ENCODE peak calls at places on chromosomes 2 and 18, in ten cellular contexts. M is AG10803, Z is IMR-90, Y is uterus, L is suprapubic skin, D is pancreas, T is PC-9, B is fibroblast of villous mesenchyme, N is breast epithelium, E is transverse colon. A is an unnamed sample.

GRCh38 chr18:8516391-8517250 is 92.6 kb upstream of the RAB12 start:
- DNase-seq in M (no peak), Z (peak), Y (no peak), L (no peak), D (no peak), T (no peak), B (no peak), N (no peak), E (no peak), A (no peak)

GRCh38 chr2:53970095-53970897 is 497 bp downstream of the PSME4 start:
- DNase-seq in M (peak), Z (peak), Y (peak), L (no peak), D (no peak), T (peak), B (peak), N (peak), E (peak), A (peak)

GRCh38 chr18:54193786-54194185 is 30.7 kb downstream of the MBD2 start:
- DNase-seq in M (no peak), Z (no peak), Y (no peak), L (no peak), D (no peak), T (no peak), B (no peak), N (no peak), E (no peak), A (no peak)

GRCh38 chr18:72672364-72673151 is 128.4 kb upstream of the CBLN2 start:
- DNase-seq in M (peak), Z (peak), Y (no peak), L (no peak), D (no peak), T (no peak), B (peak), N (no peak), E (no peak), A (peak)

GRCh38 chr2:120367649-120368048 is 21.7 kb downstream of the INHBB start:
- DNase-seq in M (no peak), Z (peak), Y (no peak), L (no peak), D (no peak), T (peak), B (no peak), N (no peak), E (no peak), A (peak)

GRCh38 chr2:20579866-20580265 is 71.0 kb downstream of the HS1BP3 start:
- DNase-seq in M (no peak), Z (no peak), Y (no peak), L (no peak), D (no peak), T (peak), B (no peak), N (no peak), E (no peak), A (no peak)

GRCh38 chr2:100733344-100734187 is 86.4 kb upstream of the NPAS2 start:
- DNase-seq in M (peak), Z (peak), Y (peak), L (peak), D (no peak), T (peak), B (peak), N (no peak), E (no peak), A (peak)

GRCh38 chr18:37669991-37670534 is 104.5 kb upstream of the CELF4 start:
- DNase-seq in M (no peak), Z (no peak), Y (no peak), L (no peak), D (no peak), T (peak), B (no peak), N (no peak), E (no peak), A (no peak)

GRCh38 chr2:42141687-42142475 is 27.3 kb upstream of the EML4 start:
- DNase-seq in M (peak), Z (peak), Y (peak), L (peak), D (peak), T (peak), B (peak), N (no peak), E (peak), A (peak)

GRCh38 chr18:9362869-9363268 is 28.3 kb downstream of the TWSG1 start:
- DNase-seq in M (peak), Z (no peak), Y (no peak), L (no peak), D (no peak), T (peak), B (no peak), N (no peak), E (no peak), A (peak)

GRCh38 chr2:238025741-238026360 is 35.0 kb upstream of the SCLY start:
- DNase-seq in M (no peak), Z (no peak), Y (no peak), L (no peak), D (no peak), T (no peak), B (no peak), N (no peak), E (no peak), A (no peak)

GRCh38 chr2:237474511-237474911 is 12.5 kb upstream of the MLPH start:
- DNase-seq in M (no peak), Z (no peak), Y (peak), L (no peak), D (peak), T (no peak), B (peak), N (no peak), E (no peak), A (no peak)

GRCh38 chr2:10226032-10226724 is 76.5 kb upstream of the HPCAL1 start:
- DNase-seq in M (no peak), Z (no peak), Y (peak), L (peak), D (no peak), T (no peak), B (no peak), N (peak), E (no peak), A (no peak)

GRCh38 chr2:149161481-149162225 is 123.2 kb downstream of the LYPD6B start:
- DNase-seq in M (peak), Z (no peak), Y (no peak), L (no peak), D (no peak), T (no peak), B (no peak), N (no peak), E (no peak), A (no peak)

GRCh38 chr2:121530210-121530562 is 494 bp upstream of the RNU4ATAC start:
- DNase-seq in M (peak), Z (peak), Y (peak), L (peak), D (peak), T (peak), B (peak), N (peak), E (peak), A (no peak)

GRCh38 chr2:181036848-181037603 is 56.6 kb downstream of the UBE2E3 start:
- DNase-seq in M (peak), Z (peak), Y (no peak), L (no peak), D (no peak), T (no peak), B (peak), N (no peak), E (no peak), A (peak)

GRCh38 chr2:95349568-95350319 is 52.6 kb downstream of the KCNIP3 start:
- DNase-seq in M (no peak), Z (no peak), Y (no peak), L (peak), D (no peak), T (no peak), B (no peak), N (peak), E (no peak), A (no peak)

GRCh38 chr18:79772108-79772864 is 25.5 kb upstream of the KCNG2 start:
- DNase-seq in M (no peak), Z (no peak), Y (no peak), L (peak), D (no peak), T (no peak), B (no peak), N (no peak), E (peak), A (no peak)

GRCh38 chr2:202165945-202166344 is 72.5 kb downstream of the SUMO1 start:
- DNase-seq in M (peak), Z (peak), Y (no peak), L (no peak), D (no peak), T (no peak), B (no peak), N (no peak), E (no peak), A (peak)

GRCh38 chr2:50658883-50659282 is 373.0 kb downstream of the NRXN1 start:
- DNase-seq in M (no peak), Z (peak), Y (no peak), L (no peak), D (no peak), T (no peak), B (no peak), N (no peak), E (no peak), A (no peak)

GRCh38 chr2:17125989-17126620 is 392.1 kb downstream of the RAD51AP2 start:
- DNase-seq in M (no peak), Z (no peak), Y (no peak), L (no peak), D (no peak), T (no peak), B (no peak), N (no peak), E (no peak), A (no peak)

GRCh38 chr18:61765097-61765496 is 127.7 kb downstream of the RNF152 start:
- DNase-seq in M (peak), Z (peak), Y (peak), L (no peak), D (no peak), T (no peak), B (peak), N (no peak), E (no peak), A (peak)

GRCh38 chr18:907171-907879 is 2.7 kb downstream of the ADCYAP1 start:
- DNase-seq in M (no peak), Z (no peak), Y (no peak), L (no peak), D (peak), T (no peak), B (no peak), N (no peak), E (no peak), A (no peak)

GRCh38 chr2:137420744-137421143 is 543.5 kb upstream of the HNMT start:
- DNase-seq in M (peak), Z (no peak), Y (no peak), L (no peak), D (no peak), T (no peak), B (no peak), N (no peak), E (no peak), A (no peak)

GRCh38 chr2:26989156-26989555 is 18.7 kb downstream of the MAPRE3 start:
- DNase-seq in M (no peak), Z (peak), Y (no peak), L (no peak), D (no peak), T (no peak), B (no peak), N (no peak), E (no peak), A (peak)

GRCh38 chr2:26651458-26652155 is 10.4 kb upstream of the CIB4 start:
- DNase-seq in M (no peak), Z (no peak), Y (no peak), L (peak), D (no peak), T (no peak), B (peak), N (peak), E (no peak), A (peak)

GRCh38 chr2:128178650-128179460 is 87.9 kb downstream of the UGGT1 start:
- DNase-seq in M (peak), Z (peak), Y (peak), L (no peak), D (no peak), T (peak), B (peak), N (no peak), E (peak), A (peak)

GRCh38 chr18:11887305-11888262 is 20.5 kb downstream of the MPPE1 start:
- DNase-seq in M (no peak), Z (no peak), Y (no peak), L (no peak), D (no peak), T (peak), B (no peak), N (no peak), E (peak), A (no peak)

GRCh38 chr2:101387151-101387807 is at the start of gene CREG2:
- DNase-seq in M (peak), Z (peak), Y (peak), L (peak), D (peak), T (peak), B (peak), N (peak), E (peak), A (peak)

GRCh38 chr2:226791056-226791486 is 8.5 kb downstream of the IRS1 start:
- DNase-seq in M (peak), Z (peak), Y (no peak), L (no peak), D (peak), T (no peak), B (peak), N (no peak), E (peak), A (peak)

GRCh38 chr2:206616141-206616540 is 26.1 kb upstream of the FAM237A start:
- DNase-seq in M (no peak), Z (peak), Y (no peak), L (no peak), D (no peak), T (peak), B (no peak), N (no peak), E (no peak), A (no peak)

GRCh38 chr18:7755753-7756475 is 188.8 kb downstream of the PTPRM start:
- DNase-seq in M (peak), Z (peak), Y (no peak), L (no peak), D (no peak), T (no peak), B (peak), N (no peak), E (no peak), A (peak)

GRCh38 chr2:24117902-24118301 is 5.2 kb downstream of the PFN4 start:
- DNase-seq in M (no peak), Z (no peak), Y (no peak), L (no peak), D (no peak), T (no peak), B (no peak), N (no peak), E (no peak), A (no peak)

GRCh38 chr2:96916156-96917007 is 46.5 kb upstream of the SEMA4C start:
- DNase-seq in M (peak), Z (no peak), Y (no peak), L (no peak), D (no peak), T (no peak), B (peak), N (no peak), E (no peak), A (no peak)
- H3K4me3 ChIP-seq in M (no peak), Z (no peak), Y (no peak), L (no peak), D (no peak), T (no peak), B (no peak), N (peak), E (no peak), A (no peak)

GRCh38 chr2:233822781-233823730 is 31.3 kb downstream of the HJURP start:
- DNase-seq in M (no peak), Z (no peak), Y (no peak), L (peak), D (no peak), T (no peak), B (no peak), N (no peak), E (peak), A (no peak)
- H3K4me3 ChIP-seq in M (no peak), Z (no peak), Y (no peak), L (no peak), D (no peak), T (no peak), B (no peak), N (no peak), E (no peak), A (no peak)

DNA sequence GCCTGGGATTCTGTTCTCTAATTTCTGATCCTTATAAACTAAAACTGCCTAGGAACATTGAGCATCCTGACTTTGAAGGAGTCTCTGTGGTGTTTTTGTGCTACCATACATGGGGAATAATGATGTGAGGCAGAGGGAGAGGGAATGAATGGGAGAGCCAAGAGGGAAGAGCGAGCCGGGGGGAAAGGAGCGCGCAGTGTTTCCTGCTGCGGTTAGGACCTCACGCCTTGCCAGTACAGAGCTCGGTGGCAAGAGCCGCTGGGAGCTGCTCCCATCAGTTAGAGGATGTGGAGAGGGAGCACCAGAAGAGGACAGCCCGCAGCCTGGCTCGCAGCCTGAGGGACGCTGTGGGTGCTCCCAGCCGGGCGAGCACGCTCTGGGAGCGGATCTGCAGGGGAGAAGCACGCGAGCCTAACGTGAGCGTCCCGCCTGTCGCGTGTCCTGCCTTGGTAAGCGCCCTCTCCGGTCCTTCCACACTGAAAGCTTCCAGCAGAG is 114.7 kb downstream of the FAM210A start:
- DNase-seq in M (peak), Z (peak), Y (peak), L (no peak), D (no peak), T (no peak), B (peak), N (no peak), E (no peak), A (peak)
- H3K4me3 ChIP-seq in M (peak), Z (no peak), Y (peak), L (peak), D (peak), T (no peak), B (peak), N (peak), E (peak), A (peak)

GRCh38 chr18:35851286-35851967 is 121.1 kb upstream of the RMP24 start:
- DNase-seq in M (no peak), Z (no peak), Y (no peak), L (peak), D (no peak), T (no peak), B (no peak), N (no peak), E (no peak), A (no peak)
- H3K4me3 ChIP-seq in M (no peak), Z (no peak), Y (no peak), L (no peak), D (no peak), T (no peak), B (no peak), N (no peak), E (no peak), A (no peak)

DNA sequence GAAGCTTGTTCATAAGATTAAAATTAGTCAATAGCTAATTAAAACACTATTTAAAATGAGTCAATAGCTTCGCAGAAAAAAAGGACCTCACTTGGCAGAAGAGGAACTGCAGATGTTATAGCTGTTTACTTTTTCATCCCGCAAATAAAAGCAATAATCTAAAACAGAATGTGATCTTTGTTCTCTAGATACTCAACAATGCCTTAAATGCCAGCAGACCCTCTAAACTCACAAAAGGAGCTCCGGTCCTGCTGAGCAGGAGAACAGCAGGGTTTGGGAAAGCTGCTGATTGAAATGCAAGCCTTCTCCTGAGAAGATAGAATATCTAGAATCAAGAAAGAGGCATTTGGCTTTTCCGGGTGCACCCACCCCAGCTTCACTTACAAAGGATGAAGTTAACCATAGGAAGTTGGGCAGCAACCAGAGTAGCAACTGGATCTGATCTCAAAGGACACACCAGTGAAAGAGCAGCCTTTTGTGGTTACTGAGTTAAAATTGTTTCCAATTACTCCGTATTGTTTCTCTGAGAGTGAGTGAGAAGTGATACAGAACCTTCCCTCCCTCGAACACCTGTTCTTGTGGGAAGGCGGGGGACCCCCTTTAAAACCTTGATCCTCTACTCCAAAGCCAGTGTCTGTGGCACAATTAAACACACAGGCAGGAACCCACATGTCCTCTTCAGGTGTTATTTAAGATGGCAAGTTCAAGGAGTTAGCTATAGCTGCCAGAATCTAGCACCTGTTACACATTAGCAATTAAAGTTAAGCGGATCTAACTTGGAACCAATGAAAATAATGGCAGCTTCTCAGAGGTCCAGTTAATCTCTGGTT is 6.8 kb downstream of the CCBE1 start:
- DNase-seq in M (peak), Z (no peak), Y (no peak), L (no peak), D (no peak), T (no peak), B (peak), N (no peak), E (no peak), A (no peak)
- H3K4me3 ChIP-seq in M (no peak), Z (no peak), Y (no peak), L (no peak), D (no peak), T (no peak), B (no peak), N (no peak), E (no peak), A (no peak)

GRCh38 chr2:36478999-36479398 is 119.0 kb downstream of the FEZ2 start:
- DNase-seq in M (no peak), Z (no peak), Y (no peak), L (no peak), D (no peak), T (no peak), B (no peak), N (no peak), E (no peak), A (no peak)

GRCh38 chr2:36480028-36480427 is 117.9 kb downstream of the FEZ2 start:
- DNase-seq in M (no peak), Z (no peak), Y (no peak), L (no peak), D (no peak), T (no peak), B (no peak), N (no peak), E (no peak), A (no peak)

GRCh38 chr2:36480596-36480995 is 117.4 kb downstream of the FEZ2 start:
- DNase-seq in M (no peak), Z (no peak), Y (no peak), L (no peak), D (no peak), T (no peak), B (peak), N (no peak), E (no peak), A (no peak)

GRCh38 chr2:36478332-36478738 is 119.6 kb downstream of the FEZ2 start:
- DNase-seq in M (peak), Z (peak), Y (no peak), L (no peak), D (no peak), T (no peak), B (peak), N (no peak), E (no peak), A (peak)

GRCh38 chr2:36479406-36479805 is 118.6 kb downstream of the FEZ2 start:
- DNase-seq in M (no peak), Z (no peak), Y (no peak), L (no peak), D (no peak), T (no peak), B (no peak), N (no peak), E (no peak), A (no peak)
- H3K4me3 ChIP-seq in M (no peak), Z (no peak), Y (no peak), L (no peak), D (no peak), T (no peak), B (no peak), N (no peak), E (no peak), A (no peak)